ENCODE peak calls at places on chromosomes 6 and 20, in six cellular contexts. W is neural crest cell; G is activated CD8-positive, alpha-beta T cell treated with anti-CD3 and anti-CD28 coated beads for 36 hours; K is GM13977; R is transverse colon; M is sigmoid colon. O is an unnamed sample.
A peak's percentile ranks its signal among the peaks of the same experiment; 100 is the strongest.

GRCh38 chr20:32460683-32461320 is 102.7 kb downstream of the ASXL1 start:
- DNase-seq in W (no peak), G (no peak), K (no peak), R (no peak), M (no peak), O (no peak)

GRCh38 chr20:38548356-38549083 is 32.5 kb upstream of the ADIG start:
- DNase-seq in W (no peak), G (no peak), K (no peak), R (no peak), M (no peak), O (no peak)

GRCh38 chr6:169215201-169215661 is 38.4 kb downstream of the THBS2 start:
- DNase-seq in W (no peak), G (no peak), K (no peak), R (no peak), M (peak; percentile 78), O (no peak)

GRCh38 chr6:125835221-125835744 is 44.5 kb downstream of the NCOA7 start:
- DNase-seq in W (no peak), G (no peak), K (no peak), R (no peak), M (peak; percentile 72), O (no peak)

GRCh38 chr6:9647043-9647520 is 767.8 kb downstream of the TFAP2A start:
- DNase-seq in W (no peak), G (no peak), K (no peak), R (no peak), M (no peak), O (no peak)

GRCh38 chr6:33914519-33915120 is 110.8 kb upstream of the MLN start:
- DNase-seq in W (no peak), G (peak; percentile 73), K (no peak), R (peak; percentile 29), M (no peak), O (no peak)

GRCh38 chr6:159935633-159936032 is 33.2 kb upstream of the IGF2R start:
- DNase-seq in W (no peak), G (no peak), K (no peak), R (no peak), M (no peak), O (no peak)

GRCh38 chr6:124793406-124793805 is 168.8 kb upstream of the RNF217 start:
- DNase-seq in W (no peak), G (no peak), K (no peak), R (no peak), M (no peak), O (no peak)

GRCh38 chr6:93654548-93654947 is 235.2 kb upstream of the EPHA7 start:
- DNase-seq in W (no peak), G (no peak), K (no peak), R (no peak), M (no peak), O (no peak)

GRCh38 chr6:10084276-10084993 is 330.4 kb downstream of the TFAP2A start:
- DNase-seq in W (no peak), G (no peak), K (no peak), R (no peak), M (no peak), O (no peak)

GRCh38 chr6:110877154-110877564 is 2.6 kb downstream of the AMD1 start:
- DNase-seq in W (no peak), G (no peak), K (no peak), R (no peak), M (no peak), O (no peak)

GRCh38 chr6:139349464-139350020 is 24.9 kb downstream of the CITED2 start:
- DNase-seq in W (no peak), G (no peak), K (no peak), R (no peak), M (no peak), O (no peak)

GRCh38 chr6:43758617-43759050 is 11.4 kb upstream of the VEGFA start:
- DNase-seq in W (peak; percentile 38), G (peak; percentile 49), K (peak; percentile 60), R (no peak), M (peak; percentile 63), O (peak; percentile 87)

GRCh38 chr6:34810936-34811632 is 19.2 kb downstream of the BLTP3A start:
- DNase-seq in W (no peak), G (peak; percentile 68), K (peak; percentile 37), R (peak; percentile 44), M (no peak), O (no peak)

GRCh38 chr20:45300961-45301360 is 5.7 kb upstream of the RBPJL start:
- DNase-seq in W (peak; percentile 53), G (peak; percentile 78), K (peak; percentile 71), R (no peak), M (no peak), O (no peak)

GRCh38 chr20:53800418-53800817 is 206.8 kb upstream of the ZNF217 start:
- DNase-seq in W (no peak), G (no peak), K (no peak), R (no peak), M (no peak), O (no peak)

GRCh38 chr20:36506253-36506652 is 35.1 kb upstream of the MYL9 start:
- DNase-seq in W (no peak), G (peak; percentile 14), K (no peak), R (no peak), M (no peak), O (no peak)

GRCh38 chr20:23155141-23155590 is 69.0 kb upstream of the CD93 start:
- DNase-seq in W (no peak), G (no peak), K (no peak), R (no peak), M (no peak), O (no peak)

GRCh38 chr6:25173951-25174474 is 105.2 kb upstream of the CARMIL1 start:
- DNase-seq in W (no peak), G (no peak), K (no peak), R (no peak), M (no peak), O (no peak)

GRCh38 chr6:156976144-156977088 is 199.2 kb downstream of the ARID1B start:
- DNase-seq in W (no peak), G (peak; percentile 21), K (no peak), R (no peak), M (peak; percentile 63), O (no peak)

GRCh38 chr6:137697267-137697938 is 169.7 kb upstream of the TNFAIP3 start:
- DNase-seq in W (no peak), G (no peak), K (peak; percentile 23), R (peak; percentile 22), M (no peak), O (no peak)

GRCh38 chr20:46354207-46354555 is 45.9 kb upstream of the CDH22 start:
- DNase-seq in W (no peak), G (no peak), K (no peak), R (no peak), M (no peak), O (no peak)

DNA sequence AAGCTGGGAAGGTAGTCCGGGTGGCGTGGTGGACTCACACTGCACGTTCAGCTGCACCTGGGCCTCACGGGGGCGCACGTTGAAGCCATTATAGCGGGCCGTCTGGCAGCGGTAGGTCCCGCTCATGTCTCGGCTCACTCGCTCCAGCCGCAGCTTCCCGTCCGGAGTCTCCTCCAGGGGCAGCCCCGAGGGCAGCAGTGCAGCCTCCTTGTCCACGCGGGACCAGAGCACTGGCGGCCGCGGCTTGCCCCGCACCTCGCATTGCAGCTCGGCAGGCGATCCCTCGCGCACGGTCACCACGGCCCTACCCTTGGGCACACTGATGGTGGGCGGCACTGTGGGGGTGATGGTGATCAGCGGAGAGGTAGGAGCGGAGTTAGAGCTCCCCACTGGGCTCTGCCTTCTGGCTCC is 47.6 kb downstream of the MDGA1 start:
- DNase-seq in W (no peak), G (peak; percentile 18), K (peak; percentile 64), R (no peak), M (no peak), O (no peak)
- TF ChIP-seq CTCF in W (peak; percentile 46), G (no peak), K (peak; percentile 42), R (no peak), M (no peak), O (no peak)

DNA sequence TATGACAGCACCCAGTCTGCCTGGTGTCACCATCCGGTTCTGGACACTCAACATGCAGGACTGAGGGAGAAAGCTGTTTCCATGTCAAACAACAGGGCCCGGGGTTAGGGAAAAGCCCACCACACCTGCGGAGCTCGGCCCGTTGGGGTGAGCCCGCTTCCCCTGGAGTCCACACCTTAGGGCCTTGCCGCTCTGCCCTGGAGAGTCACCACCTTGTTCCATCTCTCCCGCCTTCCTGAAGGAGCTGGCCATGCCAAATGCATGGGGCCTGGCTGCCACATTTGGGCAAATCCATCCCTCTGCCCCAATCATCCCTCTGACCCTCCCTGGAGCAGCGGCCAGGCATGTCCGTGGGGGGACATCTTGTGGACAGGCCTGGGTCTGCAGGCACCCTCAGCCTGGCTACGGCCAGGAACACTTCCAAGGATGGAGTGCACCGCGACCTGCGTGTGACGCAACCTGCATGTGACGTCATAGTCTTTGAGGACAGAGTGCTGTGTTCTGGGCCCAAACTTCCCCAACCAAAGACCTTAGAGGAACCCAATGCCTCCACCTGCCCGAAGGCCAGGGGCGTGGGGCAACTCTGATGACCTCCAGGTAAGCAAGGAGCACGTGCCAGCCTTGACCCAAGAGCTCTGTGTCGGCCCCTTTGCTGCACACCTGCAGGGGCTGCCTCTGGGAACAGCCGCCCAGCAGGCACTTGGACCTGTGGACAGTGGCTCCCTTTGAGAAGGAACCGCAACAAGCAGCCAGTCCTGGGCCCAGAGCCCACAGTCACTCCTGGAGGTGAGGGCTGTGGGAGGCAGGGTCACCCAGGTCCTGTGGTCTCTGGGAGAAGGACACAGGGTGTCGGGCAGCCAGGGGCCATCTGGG is 1.7 kb downstream of the CABLES2 start:
- DNase-seq in W (peak; percentile 59), G (no peak), K (no peak), R (no peak), M (peak; percentile 89), O (no peak)
- TF ChIP-seq CTCF in W (peak; percentile 62), G (peak; percentile 2), K (peak; percentile 10), R (peak; percentile 18), M (peak; percentile 36), O (peak; percentile 10)

DNA sequence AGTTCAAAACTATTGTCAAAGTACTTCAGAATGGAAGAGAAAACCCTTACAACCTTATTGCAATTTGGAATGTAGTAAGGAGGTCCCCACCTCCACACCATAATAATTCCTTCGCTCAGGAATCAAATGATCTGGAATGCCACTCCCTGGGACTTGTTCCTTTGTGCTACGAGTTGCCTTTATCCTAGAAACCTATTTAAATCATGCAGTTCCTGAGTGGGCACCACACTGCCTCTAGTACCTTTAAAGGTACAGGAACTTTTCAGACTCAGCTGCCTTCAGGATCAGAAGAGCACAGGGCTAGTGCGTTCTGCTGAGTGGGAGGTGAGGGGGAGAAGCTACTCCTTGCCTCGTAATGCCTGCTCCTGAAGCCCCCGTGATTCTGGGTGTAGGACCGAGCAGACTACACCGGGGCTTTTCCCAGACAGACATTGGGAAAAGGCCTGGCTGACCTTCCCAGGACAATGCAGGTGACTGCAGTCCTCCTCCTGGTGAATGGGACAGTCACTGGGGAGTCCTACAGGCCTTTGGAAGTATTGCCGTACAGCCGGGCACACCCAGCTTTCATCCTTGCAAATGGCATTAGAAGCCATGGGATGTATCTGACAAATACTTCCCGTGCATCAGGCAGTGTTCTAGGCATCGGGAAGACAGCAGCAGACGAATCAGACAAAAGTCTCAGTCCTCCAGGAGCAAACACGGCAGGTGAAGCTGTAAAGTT is 11.8 kb upstream of the TUBB2B start:
- DNase-seq in W (no peak), G (no peak), K (no peak), R (no peak), M (no peak), O (no peak)
- TF ChIP-seq CTCF in W (peak; percentile 51), G (no peak), K (no peak), R (no peak), M (no peak), O (no peak)

GRCh38 chr20:62401331-62401779 is 5.7 kb downstream of the CABLES2 start:
- DNase-seq in W (no peak), G (no peak), K (no peak), R (no peak), M (no peak), O (no peak)
- TF ChIP-seq CTCF in W (peak; percentile 46), G (no peak), K (no peak), R (no peak), M (no peak), O (no peak)

O was measured in D721Med.